ENCODE peak calls at places on chromosomes 1 and 21, in seven cellular contexts. K is cerebellar cortex; M is CD8-positive, alpha-beta memory T cell; E is kidney glomerular epithelial cell; O is dorsolateral prefrontal cortex; A is activated naive CD8-positive, alpha-beta T cell treated with anti-CD3 and anti-CD28 coated beads for 36 hours; D is T-helper 22 cell. T is an unnamed sample.

GRCh38 chr1:1548591-1548990 is 8.2 kb upstream of the TMEM240 start:
- DNase-seq in O (no peak), E (no peak), D (no peak), A (no peak), K (no peak), M (no peak), T (no peak)

GRCh38 chr1:200317236-200317635 is 92.6 kb downstream of the ZNF281 start:
- DNase-seq in K (no peak), M (no peak), D (no peak), A (no peak), O (no peak), E (peak), T (no peak)

GRCh38 chr21:41701749-41702148 is 65.1 kb downstream of the RIPK4 start:
- DNase-seq in D (no peak), A (no peak), E (no peak), M (no peak), K (no peak), O (no peak), T (no peak)

GRCh38 chr1:201461783-201462441 is 7.1 kb downstream of the PHLDA3 start:
- DNase-seq in D (no peak), K (peak), A (no peak), E (peak), M (no peak), O (peak), T (peak)

GRCh38 chr1:164561461-164561860 is 2.5 kb downstream of the PBX1 start:
- DNase-seq in E (peak), K (peak), D (no peak), M (no peak), O (no peak), A (no peak), T (no peak)

GRCh38 chr21:45554477-45555175 is 12.4 kb upstream of the SLC19A1 start:
- DNase-seq in M (peak), O (peak), A (peak), K (peak), E (peak), D (peak), T (peak)

GRCh38 chr1:26961826-26962225 is 1.6 kb upstream of the KDF1 start:
- DNase-seq in M (no peak), E (no peak), K (no peak), O (no peak), D (no peak), A (no peak), T (no peak)

GRCh38 chr1:40799351-40799867 is 15.8 kb downstream of the KCNQ4 start:
- DNase-seq in K (no peak), O (no peak), D (no peak), M (no peak), A (no peak), E (no peak), T (peak)

T was measured in tibial artery.